ENCODE peak calls at places on chromosomes 6 and 20, in seven cellular contexts. F is right atrium auricular region; Q is ELR; Z is NCI-H1092; W is smooth muscle cell of the brain vasculature; E is RWPE1; L is activated CD8-positive, alpha-beta memory T cell treated with anti-CD3 and anti-CD28 coated beads for 1 hour. I is an unnamed sample.
A peak's percentile ranks its signal among the peaks of the same experiment; 100 is the strongest.

GRCh38 chr20:38790210-38791053 is 15.1 kb upstream of the PPP1R16B start:
- DNase-seq in F (no peak), Q (peak; percentile 75), Z (no peak), W (no peak), E (peak; percentile 96), L (peak; percentile 17), I (peak; percentile 21)

GRCh38 chr6:41917528-41917927 is 3.4 kb downstream of the MED20 start:
- DNase-seq in F (no peak), Q (peak; percentile 98), Z (no peak), W (no peak), E (peak; percentile 86), L (no peak), I (no peak)

GRCh38 chr6:110448846-110449544 is 27.4 kb downstream of the SLC22A16 start:
- DNase-seq in F (no peak), Q (no peak), Z (no peak), W (no peak), E (no peak), L (no peak), I (no peak)

GRCh38 chr6:111911428-111911827 is 38.2 kb upstream of the FYN start:
- DNase-seq in F (no peak), Q (no peak), Z (no peak), W (no peak), E (no peak), L (no peak), I (no peak)

GRCh38 chr6:43927525-43928210 is 157.7 kb downstream of the VEGFA start:
- DNase-seq in F (no peak), Q (no peak), Z (no peak), W (no peak), E (peak; percentile 10), L (no peak), I (no peak)

GRCh38 chr6:139927236-139927635 is 552.8 kb upstream of the CITED2 start:
- DNase-seq in F (no peak), Q (peak; percentile 63), Z (no peak), W (no peak), E (no peak), L (no peak), I (no peak)

GRCh38 chr6:13811627-13812358 is 2.6 kb downstream of the MCUR1 start:
- DNase-seq in F (no peak), Q (no peak), Z (no peak), W (no peak), E (no peak), L (no peak), I (no peak)

GRCh38 chr6:158793432-158793831 is 25.7 kb downstream of the EZR start:
- DNase-seq in F (no peak), Q (peak; percentile 73), Z (no peak), W (no peak), E (peak; percentile 52), L (no peak), I (no peak)

GRCh38 chr6:52725133-52725529 is 38.1 kb downstream of the GSTA2 start:
- DNase-seq in F (no peak), Q (no peak), Z (no peak), W (no peak), E (no peak), L (no peak), I (no peak)

GRCh38 chr20:41664584-41664983 is 46.4 kb upstream of the CHD6 start:
- DNase-seq in F (no peak), Q (peak; percentile 12), Z (no peak), W (no peak), E (peak; percentile 41), L (no peak), I (no peak)

GRCh38 chr20:31406115-31406514 is at the start of gene DEFB121:
- DNase-seq in F (no peak), Q (no peak), Z (no peak), W (no peak), E (no peak), L (no peak), I (no peak)

GRCh38 chr6:88220493-88220892 is 54.3 kb upstream of the CNR1 start:
- DNase-seq in F (no peak), Q (peak; percentile 4), Z (no peak), W (no peak), E (peak; percentile 18), L (no peak), I (no peak)

GRCh38 chr20:20366896-20367680 is 816 bp upstream of the INSM1 start:
- DNase-seq in F (no peak), Q (no peak), Z (peak; percentile 79), W (no peak), E (no peak), L (no peak), I (peak; percentile 18)

GRCh38 chr6:107235521-107235920 is 120.2 kb upstream of the BEND3 start:
- DNase-seq in F (no peak), Q (no peak), Z (no peak), W (no peak), E (no peak), L (no peak), I (no peak)

GRCh38 chr6:67221226-67221625 is 1413.9 kb upstream of the ADGRB3 start:
- DNase-seq in F (no peak), Q (no peak), Z (no peak), W (no peak), E (peak; percentile 5), L (no peak), I (no peak)

GRCh38 chr20:51667002-51667408 is 101.2 kb downstream of the ATP9A start:
- DNase-seq in F (no peak), Q (no peak), Z (no peak), W (no peak), E (no peak), L (no peak), I (no peak)

GRCh38 chr20:25090492-25091429 is 8.8 kb upstream of the VSX1 start:
- DNase-seq in F (no peak), Q (no peak), Z (peak; percentile 81), W (no peak), E (no peak), L (peak; percentile 52), I (no peak)

GRCh38 chr6:38088010-38088409 is 268.5 kb downstream of the ZFAND3 start:
- DNase-seq in F (no peak), Q (no peak), Z (no peak), W (no peak), E (no peak), L (no peak), I (no peak)

GRCh38 chr6:43807228-43808061 is 37.4 kb downstream of the VEGFA start:
- DNase-seq in F (no peak), Q (no peak), Z (no peak), W (no peak), E (no peak), L (no peak), I (no peak)

GRCh38 chr6:68704485-68704884 is 69.4 kb downstream of the ADGRB3 start:
- DNase-seq in F (no peak), Q (no peak), Z (no peak), W (no peak), E (no peak), L (no peak), I (no peak)

GRCh38 chr20:21548390-21549035 is 34.6 kb upstream of the NKX2-2 start:
- DNase-seq in F (no peak), Q (no peak), Z (no peak), W (no peak), E (no peak), L (no peak), I (no peak)

GRCh38 chr20:41604002-41604401 is 14.2 kb downstream of the CHD6 start:
- DNase-seq in F (no peak), Q (no peak), Z (no peak), W (no peak), E (no peak), L (no peak), I (no peak)

GRCh38 chr20:50595988-50596693 is 86.0 kb downstream of the PTPN1 start:
- DNase-seq in F (no peak), Q (peak; percentile 50), Z (no peak), W (no peak), E (peak; percentile 47), L (no peak), I (no peak)

GRCh38 chr20:17445561-17445960 is 85.6 kb downstream of the BFSP1 start:
- DNase-seq in F (no peak), Q (no peak), Z (no peak), W (no peak), E (no peak), L (no peak), I (no peak)

GRCh38 chr6:2209226-2209809 is 36.1 kb downstream of the GMDS start:
- DNase-seq in F (no peak), Q (peak; percentile 55), Z (no peak), W (no peak), E (peak; percentile 41), L (no peak), I (no peak)

GRCh38 chr20:63950701-63951397 is 5.4 kb downstream of the UCKL1 start:
- DNase-seq in F (no peak), Q (no peak), Z (no peak), W (no peak), E (no peak), L (no peak), I (no peak)

GRCh38 chr6:88983532-88983931 is 20.1 kb upstream of the RNGTT start:
- DNase-seq in F (no peak), Q (peak; percentile 51), Z (no peak), W (no peak), E (peak; percentile 9), L (no peak), I (no peak)

GRCh38 chr6:71040043-71040442 is 83.2 kb upstream of the B3GAT2 start:
- DNase-seq in F (no peak), Q (no peak), Z (no peak), W (no peak), E (no peak), L (no peak), I (no peak)

GRCh38 chr6:69665437-69665836 is 131.4 kb downstream of the LMBRD1 start:
- DNase-seq in F (no peak), Q (no peak), Z (no peak), W (no peak), E (no peak), L (no peak), I (no peak)

GRCh38 chr20:33945391-33946079 is 48.2 kb upstream of the RALY start:
- DNase-seq in F (no peak), Q (peak; percentile 94), Z (no peak), W (no peak), E (peak; percentile 60), L (no peak), I (no peak)